ENCODE peak calls at places on chromosomes 12 and 14, in seven cellular contexts. S is ovary; G is lung; Q is colonic mucosa; O is AG09309; L is CD8-positive, alpha-beta T cell; H is fibroblast of pulmonary artery. F is an unnamed sample.

GRCh38 chr12:122137681-122138080 is 36.3 kb downstream of the IL31 start:
- DNase-seq in Q (peak; percentile 61), L (no peak), H (no peak), O (no peak), S (no peak), G (no peak), F (no peak)

GRCh38 chr12:123389560-123390351 is 5.8 kb downstream of the KMT5A start:
- DNase-seq in S (peak; percentile 39), G (peak; percentile 81), O (no peak), Q (peak; percentile 76), H (no peak), L (peak; percentile 60), F (no peak)

GRCh38 chr14:90575336-90575735 is 178.5 kb downstream of the CALM1 start:
- DNase-seq in H (no peak), S (no peak), Q (no peak), G (no peak), L (no peak), O (no peak), F (no peak)

GRCh38 chr12:29004066-29004935 is 144.8 kb upstream of the FAR2 start:
- DNase-seq in G (no peak), Q (no peak), O (no peak), L (no peak), H (no peak), S (no peak), F (no peak)

GRCh38 chr14:55220230-55220629 is 28.8 kb upstream of the DLGAP5 start:
- DNase-seq in S (no peak), L (no peak), H (no peak), Q (no peak), G (no peak), O (no peak), F (no peak)

GRCh38 chr12:34346372-34347034 is 324.2 kb downstream of the ALG10 start:
- DNase-seq in L (no peak), O (no peak), Q (no peak), S (no peak), H (no peak), G (no peak), F (no peak)

GRCh38 chr14:96086032-96086431 is 46.9 kb downstream of the C14orf132 start:
- DNase-seq in L (no peak), O (no peak), H (peak; percentile 53), G (no peak), Q (no peak), S (no peak), F (no peak)

GRCh38 chr12:74586251-74586650 is 48.6 kb downstream of the ATXN7L3B start:
- DNase-seq in L (no peak), O (no peak), Q (no peak), G (no peak), S (no peak), H (no peak), F (no peak)

GRCh38 chr12:34406228-34406995 is 384.1 kb downstream of the ALG10 start:
- DNase-seq in H (no peak), L (peak; percentile 23), O (no peak), G (no peak), S (peak; percentile 4), Q (peak; percentile 3), F (peak; percentile 21)

GRCh38 chr14:74642011-74642410 is 30.0 kb upstream of the LTBP2 start:
- DNase-seq in L (no peak), Q (no peak), S (no peak), G (no peak), O (no peak), H (no peak), F (no peak)

GRCh38 chr12:112149596-112149995 is 24.2 kb downstream of the TRAFD1 start:
- DNase-seq in L (peak; percentile 38), Q (no peak), G (peak; percentile 44), O (no peak), S (no peak), H (no peak), F (no peak)

GRCh38 chr12:82687020-82687951 is 580 bp downstream of the TMTC2 start:
- DNase-seq in O (no peak), Q (peak; percentile 85), G (peak; percentile 66), S (peak; percentile 27), H (peak; percentile 21), L (peak; percentile 70), F (peak; percentile 77)

GRCh38 chr12:119025786-119026185 is 44.4 kb downstream of the SRRM4 start:
- DNase-seq in L (no peak), G (no peak), O (no peak), Q (no peak), S (no peak), H (no peak), F (no peak)

GRCh38 chr12:26279908-26280307 is 84.5 kb downstream of the SSPN start:
- DNase-seq in H (no peak), O (no peak), G (no peak), S (no peak), Q (no peak), L (no peak), F (no peak)

GRCh38 chr14:104561661-104562495 is 17.7 kb upstream of the C14orf180 start:
- DNase-seq in L (no peak), Q (no peak), G (no peak), O (no peak), S (no peak), H (no peak), F (no peak)

GRCh38 chr12:75750950-75751349 is 239.5 kb upstream of the KRR1 start:
- DNase-seq in H (peak; percentile 75), S (no peak), G (no peak), L (no peak), O (peak; percentile 14), Q (no peak), F (no peak)

GRCh38 chr12:115451785-115452736 is 768.1 kb upstream of the TBX3 start:
- DNase-seq in G (no peak), Q (peak; percentile 39), H (peak; percentile 10), O (no peak), S (peak; percentile 77), L (no peak), F (peak; percentile 71)

DNA sequence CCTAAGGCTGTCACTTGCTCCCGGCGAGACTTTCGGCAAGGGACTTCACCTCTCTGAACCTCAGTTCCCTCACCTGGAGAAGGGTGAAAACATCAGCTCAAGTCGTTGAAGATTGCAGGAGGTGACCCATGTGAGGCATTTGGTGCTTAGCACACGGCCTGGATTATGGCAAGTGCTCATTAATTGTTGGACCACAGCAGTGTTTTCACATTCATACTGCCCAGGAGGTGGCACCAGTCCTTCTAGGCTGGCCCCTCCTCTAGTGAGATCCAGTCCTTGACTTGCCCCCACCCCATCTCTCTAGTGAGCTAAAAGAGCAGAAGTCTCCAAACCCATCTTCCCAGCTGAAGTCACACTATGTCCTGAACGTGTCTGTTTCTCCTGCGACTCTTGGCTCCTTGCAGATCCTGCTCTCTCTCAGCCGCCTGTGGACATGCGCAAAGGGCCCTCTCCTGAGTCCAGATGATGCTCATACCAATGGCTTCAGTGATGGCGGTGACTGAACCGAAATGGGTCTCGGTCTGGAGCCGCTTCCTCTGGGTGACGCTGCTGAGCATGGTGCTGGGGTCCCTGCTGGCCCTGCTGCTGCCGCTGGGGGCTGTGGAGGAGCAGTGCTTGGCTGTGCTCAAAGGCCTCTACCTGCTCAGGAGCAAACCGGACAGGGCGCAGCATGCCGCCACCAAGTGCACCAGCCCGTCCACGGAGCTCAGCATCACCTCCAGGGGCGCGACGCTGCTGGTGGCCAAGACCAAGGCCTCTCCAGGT is 1.6 kb downstream of the FICD start:
- DNase-seq in H (peak; percentile 8), S (no peak), L (no peak), Q (no peak), O (no peak), G (no peak), F (no peak)
- TF ChIP-seq CTCF in H (no peak), S (no peak), L (no peak), Q (no peak), O (no peak), G (no peak), F (no peak)

DNA sequence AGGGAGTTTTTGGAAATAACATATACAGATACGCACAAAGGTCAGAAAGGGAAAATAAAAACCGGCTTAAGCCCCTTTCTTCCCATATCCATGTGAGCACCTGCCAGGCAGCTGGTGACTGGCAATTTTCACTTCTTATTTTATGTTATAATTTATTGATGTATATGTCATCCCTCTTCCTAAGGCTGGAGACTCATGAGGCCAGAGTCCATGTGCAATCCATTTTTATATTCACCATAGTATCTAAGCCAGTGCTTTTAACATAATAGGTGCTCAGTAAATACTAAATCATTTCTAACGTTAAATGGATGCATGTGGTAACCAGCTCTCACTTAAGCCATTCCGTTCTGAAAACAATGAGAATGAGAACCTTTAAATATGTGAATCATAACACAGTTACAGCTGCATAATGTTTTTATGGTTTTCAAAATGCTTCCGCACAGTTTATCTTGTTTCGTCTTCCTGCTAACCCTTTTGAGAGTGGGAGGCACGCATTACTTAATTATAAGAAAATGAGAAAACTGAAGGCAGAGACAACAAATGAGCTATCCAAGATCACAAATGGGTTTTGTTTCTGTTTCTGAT is 178.3 kb downstream of the CACNA1C start:
- DNase-seq in O (no peak), L (no peak), G (no peak), S (no peak), H (peak; percentile 57), Q (no peak), F (no peak)
- TF ChIP-seq CTCF in O (no peak), L (no peak), G (no peak), S (no peak), H (no peak), Q (no peak), F (no peak)

DNA sequence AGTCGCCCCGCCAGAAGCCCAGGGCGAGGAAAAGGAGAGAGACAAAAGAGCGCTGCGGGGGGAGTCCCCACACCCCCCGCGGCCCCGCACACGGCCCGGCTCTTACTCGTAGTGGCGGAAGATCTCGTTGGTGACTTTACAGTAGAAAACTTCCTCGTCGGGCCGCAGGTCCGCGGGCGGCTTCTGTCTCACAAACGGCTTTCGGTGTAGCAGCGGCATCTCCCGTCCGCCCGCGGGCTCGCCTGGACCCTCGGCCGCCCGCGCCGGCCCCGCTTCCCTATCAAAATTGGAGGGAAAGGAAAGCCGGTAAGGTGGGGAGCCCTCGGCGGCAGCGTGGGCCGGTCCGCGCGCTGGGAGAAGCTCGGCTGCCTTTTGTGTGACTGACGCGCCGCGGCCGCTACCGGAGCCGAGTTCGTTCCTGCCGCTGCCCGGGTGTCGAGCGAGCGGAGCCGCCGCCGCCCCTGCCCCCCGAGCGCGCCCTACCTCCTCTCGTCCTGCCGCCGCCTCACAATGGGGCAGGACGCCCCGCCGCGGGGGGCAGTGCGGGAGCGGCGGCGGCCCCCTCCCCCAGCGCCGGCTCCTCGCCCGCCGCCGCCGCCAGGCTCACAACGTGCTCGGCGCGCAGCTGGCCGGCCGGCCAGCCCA is 652 bp downstream of the BAZ1A start:
- DNase-seq in S (peak; percentile 50), Q (peak; percentile 61), H (peak; percentile 56), G (peak; percentile 54), L (peak; percentile 72), O (no peak), F (peak; percentile 77)
- TF ChIP-seq CTCF in S (no peak), Q (no peak), H (peak; percentile 0), G (no peak), L (peak; percentile 23), O (no peak), F (no peak)

GRCh38 chr14:92955381-92955780 is 32.4 kb downstream of the CHGA start:
- DNase-seq in L (no peak), G (no peak), S (no peak), Q (no peak), O (no peak), H (no peak), F (no peak)
- TF ChIP-seq CTCF in L (no peak), G (no peak), S (no peak), Q (no peak), O (no peak), H (no peak), F (no peak)

GRCh38 chr14:67683821-67684220 is 9.4 kb upstream of the VTI1B start:
- DNase-seq in L (no peak), H (no peak), O (no peak), G (no peak), S (no peak), Q (no peak), F (no peak)
- TF ChIP-seq CTCF in L (no peak), H (no peak), O (no peak), G (no peak), S (no peak), Q (no peak), F (no peak)

GRCh38 chr14:31897581-31898186 is 179.4 kb upstream of the ARHGAP5 start:
- DNase-seq in G (no peak), Q (no peak), S (no peak), H (peak; percentile 45), O (no peak), L (no peak), F (no peak)
- TF ChIP-seq CTCF in G (no peak), Q (no peak), S (no peak), H (no peak), O (no peak), L (no peak), F (no peak)